ENCODE peak calls at places on chromosomes 7 and 10, in seven cellular contexts. One of them, this sample, is unnamed.

GRCh38 chr10:22103701-22104100 is 100.2 kb upstream of the DNAJC1 start:
- DNase-seq in EH: no peak
- DNase-seq in AG10803: no peak
- DNase-seq in HCEC 1CT: peak
- DNase-seq in K562: peak
- DNase-seq in heart right ventricle: no peak
- DNase-seq in anterior cingulate cortex: no peak
- DNase-seq in this sample: no peak

GRCh38 chr10:86316274-86316835 is 50.2 kb downstream of the GRID1 start:
- DNase-seq in EH: no peak
- DNase-seq in AG10803: no peak
- DNase-seq in HCEC 1CT: no peak
- DNase-seq in K562: no peak
- DNase-seq in heart right ventricle: no peak
- DNase-seq in anterior cingulate cortex: no peak
- DNase-seq in this sample: no peak

GRCh38 chr7:44606341-44607140 is at the start of gene OGDH:
- DNase-seq in EH: peak
- DNase-seq in AG10803: peak
- DNase-seq in HCEC 1CT: peak
- DNase-seq in K562: peak
- DNase-seq in heart right ventricle: peak
- DNase-seq in anterior cingulate cortex: peak
- DNase-seq in this sample: peak

GRCh38 chr10:123135415-123136141 is at the start of gene HMX3:
- DNase-seq in EH: peak
- DNase-seq in AG10803: peak
- DNase-seq in HCEC 1CT: no peak
- DNase-seq in K562: peak
- DNase-seq in heart right ventricle: no peak
- DNase-seq in anterior cingulate cortex: no peak
- DNase-seq in this sample: no peak

GRCh38 chr7:157136372-157136771 is 2.4 kb upstream of the UBE3C start:
- DNase-seq in EH: peak
- DNase-seq in AG10803: peak
- DNase-seq in HCEC 1CT: peak
- DNase-seq in K562: peak
- DNase-seq in heart right ventricle: no peak
- DNase-seq in anterior cingulate cortex: no peak
- DNase-seq in this sample: no peak

GRCh38 chr10:81192404-81192803 is 654.7 kb downstream of the SH2D4B start:
- DNase-seq in EH: no peak
- DNase-seq in AG10803: no peak
- DNase-seq in HCEC 1CT: no peak
- DNase-seq in K562: no peak
- DNase-seq in heart right ventricle: no peak
- DNase-seq in anterior cingulate cortex: no peak
- DNase-seq in this sample: no peak

GRCh38 chr7:94100723-94101345 is 96.7 kb upstream of the BET1 start:
- DNase-seq in EH: no peak
- DNase-seq in AG10803: no peak
- DNase-seq in HCEC 1CT: no peak
- DNase-seq in K562: no peak
- DNase-seq in heart right ventricle: no peak
- DNase-seq in anterior cingulate cortex: no peak
- DNase-seq in this sample: no peak

GRCh38 chr10:92722349-92722748 is 32.6 kb downstream of the HHEX start:
- DNase-seq in EH: no peak
- DNase-seq in AG10803: no peak
- DNase-seq in HCEC 1CT: no peak
- DNase-seq in K562: no peak
- DNase-seq in heart right ventricle: no peak
- DNase-seq in anterior cingulate cortex: no peak
- DNase-seq in this sample: no peak

GRCh38 chr7:93958216-93958615 is 36.7 kb downstream of the GNG11 start:
- DNase-seq in EH: peak
- DNase-seq in AG10803: no peak
- DNase-seq in HCEC 1CT: peak
- DNase-seq in K562: no peak
- DNase-seq in heart right ventricle: no peak
- DNase-seq in anterior cingulate cortex: no peak
- DNase-seq in this sample: no peak

GRCh38 chr10:22429146-22429545 is 83.8 kb downstream of the SPAG6 start:
- DNase-seq in EH: peak
- DNase-seq in AG10803: no peak
- DNase-seq in HCEC 1CT: peak
- DNase-seq in K562: no peak
- DNase-seq in heart right ventricle: no peak
- DNase-seq in anterior cingulate cortex: no peak
- DNase-seq in this sample: no peak

GRCh38 chr7:155257482-155258232 is 40.0 kb upstream of the INSIG1 start:
- DNase-seq in EH: peak
- DNase-seq in AG10803: peak
- DNase-seq in HCEC 1CT: no peak
- DNase-seq in K562: no peak
- DNase-seq in heart right ventricle: peak
- DNase-seq in anterior cingulate cortex: no peak
- DNase-seq in this sample: peak

GRCh38 chr10:26588611-26589010 is 108.9 kb upstream of the PDSS1 start:
- DNase-seq in EH: no peak
- DNase-seq in AG10803: no peak
- DNase-seq in HCEC 1CT: no peak
- DNase-seq in K562: no peak
- DNase-seq in heart right ventricle: no peak
- DNase-seq in anterior cingulate cortex: no peak
- DNase-seq in this sample: no peak

GRCh38 chr7:17530741-17531417 is 232.4 kb downstream of the AHR start:
- DNase-seq in EH: peak
- DNase-seq in AG10803: no peak
- DNase-seq in HCEC 1CT: peak
- DNase-seq in K562: no peak
- DNase-seq in heart right ventricle: no peak
- DNase-seq in anterior cingulate cortex: no peak
- DNase-seq in this sample: no peak

GRCh38 chr7:12210179-12211053 is 678 bp upstream of the TMEM106B start:
- DNase-seq in EH: peak
- DNase-seq in AG10803: no peak
- DNase-seq in HCEC 1CT: peak
- DNase-seq in K562: peak
- DNase-seq in heart right ventricle: no peak
- DNase-seq in anterior cingulate cortex: no peak
- DNase-seq in this sample: no peak

GRCh38 chr10:74855027-74855426 is 28.6 kb downstream of the KAT6B start:
- DNase-seq in EH: no peak
- DNase-seq in AG10803: no peak
- DNase-seq in HCEC 1CT: no peak
- DNase-seq in K562: peak
- DNase-seq in heart right ventricle: peak
- DNase-seq in anterior cingulate cortex: no peak
- DNase-seq in this sample: no peak

GRCh38 chr7:28155019-28155660 is 25.5 kb downstream of the JAZF1 start:
- DNase-seq in EH: peak
- DNase-seq in AG10803: no peak
- DNase-seq in HCEC 1CT: peak
- DNase-seq in K562: no peak
- DNase-seq in heart right ventricle: no peak
- DNase-seq in anterior cingulate cortex: no peak
- DNase-seq in this sample: no peak

GRCh38 chr10:123119081-123119480 is 16.7 kb upstream of the HMX3 start:
- DNase-seq in EH: no peak
- DNase-seq in AG10803: no peak
- DNase-seq in HCEC 1CT: no peak
- DNase-seq in K562: no peak
- DNase-seq in heart right ventricle: no peak
- DNase-seq in anterior cingulate cortex: no peak
- DNase-seq in this sample: no peak